ENCODE peak calls at places on chromosome 4, in six cellular contexts. Q is HepG2, Y is mammary epithelial cell, R is neural progenitor cell, O is endodermal cell, F is lower lobe of right lung. M is an unnamed sample.

GRCh38 chr4:16757080-16757521 is 141.3 kb downstream of the LDB2 start:
- DNase-seq in R (no peak), Q (no peak), Y (no peak), O (no peak), F (no peak), M (peak)

GRCh38 chr4:169485791-169486742 is 126.3 kb downstream of the NEK1 start:
- DNase-seq in R (peak), Q (peak), F (no peak), Y (peak), O (peak), M (peak)

GRCh38 chr4:35925806-35926205 is 318.5 kb downstream of the ARAP2 start:
- DNase-seq in O (no peak), Q (no peak), F (no peak), Y (no peak), R (no peak), M (no peak)

GRCh38 chr4:1427010-1427409 is 20.8 kb upstream of the NKX1-1 start:
- DNase-seq in Y (no peak), O (no peak), F (no peak), R (no peak), Q (no peak), M (no peak)

GRCh38 chr4:107945809-107946208 is 14.5 kb downstream of the CYP2U1 start:
- DNase-seq in F (no peak), O (no peak), R (no peak), Y (no peak), Q (no peak), M (no peak)

GRCh38 chr4:147351083-147351787 is 129.7 kb upstream of the EDNRA start:
- DNase-seq in Y (peak), O (no peak), F (no peak), R (no peak), Q (no peak), M (no peak)

GRCh38 chr4:138473339-138473738 is 231.2 kb upstream of the SLC7A11 start:
- DNase-seq in Y (no peak), O (no peak), R (no peak), F (no peak), Q (no peak), M (no peak)

GRCh38 chr4:140659935-140660710 is 91.4 kb upstream of the UCP1 start:
- DNase-seq in Y (peak), Q (no peak), R (no peak), O (no peak), F (no peak), M (no peak)

GRCh38 chr4:61994036-61994435 is 793.9 kb downstream of the ADGRL3 start:
- DNase-seq in F (no peak), Y (peak), R (no peak), Q (no peak), O (no peak), M (no peak)

GRCh38 chr4:43373201-43373600 is 480.7 kb downstream of the GRXCR1 start:
- DNase-seq in R (no peak), Y (no peak), F (no peak), Q (no peak), O (no peak), M (no peak)

GRCh38 chr4:179509489-179509888 is 2067.3 kb upstream of the AGA start:
- DNase-seq in F (no peak), Y (no peak), Q (no peak), R (no peak), O (no peak), M (no peak)

GRCh38 chr4:95742179-95742578 is 97.7 kb upstream of the PDHA2 start:
- DNase-seq in F (no peak), Q (no peak), R (no peak), O (no peak), Y (no peak), M (no peak)

GRCh38 chr4:112423591-112423990 is 92.4 kb downstream of the NEUROG2 start:
- DNase-seq in Q (no peak), R (no peak), F (no peak), Y (no peak), O (no peak), M (peak)

GRCh38 chr4:159298502-159298901 is 195.6 kb downstream of the RAPGEF2 start:
- DNase-seq in O (no peak), Y (peak), R (no peak), F (no peak), Q (no peak), M (peak)

GRCh38 chr4:173009129-173009823 is 159.3 kb upstream of the GALNT7 start:
- DNase-seq in R (no peak), Y (no peak), Q (no peak), O (no peak), F (no peak), M (no peak)

GRCh38 chr4:991451-992296 is 1.5 kb downstream of the SLC26A1 start:
- DNase-seq in Y (no peak), R (no peak), F (no peak), O (no peak), Q (no peak), M (no peak)

GRCh38 chr4:114595207-114595606 is 3.4 kb upstream of the UGT8 start:
- DNase-seq in O (no peak), Q (no peak), Y (no peak), F (no peak), R (no peak), M (no peak)

GRCh38 chr4:81838586-81838985 is 366.9 kb upstream of the RASGEF1B start:
- DNase-seq in F (no peak), Q (no peak), O (no peak), R (no peak), Y (no peak), M (no peak)

GRCh38 chr4:6029254-6029653 is 11.0 kb upstream of the C4orf50 start:
- DNase-seq in O (no peak), R (peak), Q (no peak), F (no peak), Y (no peak), M (no peak)

DNA sequence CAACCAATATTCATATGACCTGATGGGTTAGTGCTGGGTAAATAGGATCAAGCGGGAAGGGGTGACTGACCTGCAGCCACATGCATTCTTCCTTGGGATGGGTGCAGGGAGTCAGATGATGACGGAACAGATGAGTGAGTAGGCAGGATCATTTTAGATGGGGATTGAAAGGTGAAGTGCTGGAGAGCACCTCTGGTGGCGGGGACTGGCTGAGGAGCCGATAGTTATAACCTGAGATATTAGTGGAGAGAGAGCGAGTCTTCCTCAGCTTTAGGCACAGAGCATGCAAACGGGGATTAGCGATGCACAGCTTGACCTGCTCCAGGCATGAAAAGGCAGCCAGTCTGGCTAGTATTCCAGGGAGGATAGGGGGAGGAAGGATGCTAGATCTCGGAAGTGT is 99.1 kb downstream of the AFF1 start:
- DNase-seq in R (peak), Y (no peak), O (peak), Q (no peak), F (no peak), M (no peak)
- H3K4me3 ChIP-seq in R (peak), Y (no peak), O (peak), Q (no peak), F (no peak), M (no peak)

DNA sequence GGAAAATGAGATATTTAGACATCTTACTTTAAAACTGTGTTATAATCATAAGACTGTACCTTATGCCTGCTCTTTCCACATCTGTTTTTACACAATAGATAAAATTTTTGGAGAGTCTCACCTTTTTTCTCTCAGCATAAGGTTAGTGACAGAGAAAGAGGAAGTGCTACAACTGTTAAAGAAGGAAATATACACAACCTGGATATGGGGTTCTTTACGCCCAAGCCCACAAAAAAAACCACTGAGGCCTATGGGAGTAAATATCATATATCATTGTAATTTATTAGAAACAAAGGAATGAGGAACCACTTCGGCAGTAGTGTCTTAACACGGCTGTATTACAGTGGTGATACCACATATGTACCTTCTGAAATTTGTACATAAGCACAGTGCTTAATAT is 265.9 kb upstream of the GK2 start:
- DNase-seq in F (no peak), Y (no peak), R (no peak), O (no peak), Q (no peak), M (no peak)
- TF ChIP-seq CTCF in F (no peak), Y (no peak), R (no peak), O (no peak), Q (no peak), M (no peak)

DNA sequence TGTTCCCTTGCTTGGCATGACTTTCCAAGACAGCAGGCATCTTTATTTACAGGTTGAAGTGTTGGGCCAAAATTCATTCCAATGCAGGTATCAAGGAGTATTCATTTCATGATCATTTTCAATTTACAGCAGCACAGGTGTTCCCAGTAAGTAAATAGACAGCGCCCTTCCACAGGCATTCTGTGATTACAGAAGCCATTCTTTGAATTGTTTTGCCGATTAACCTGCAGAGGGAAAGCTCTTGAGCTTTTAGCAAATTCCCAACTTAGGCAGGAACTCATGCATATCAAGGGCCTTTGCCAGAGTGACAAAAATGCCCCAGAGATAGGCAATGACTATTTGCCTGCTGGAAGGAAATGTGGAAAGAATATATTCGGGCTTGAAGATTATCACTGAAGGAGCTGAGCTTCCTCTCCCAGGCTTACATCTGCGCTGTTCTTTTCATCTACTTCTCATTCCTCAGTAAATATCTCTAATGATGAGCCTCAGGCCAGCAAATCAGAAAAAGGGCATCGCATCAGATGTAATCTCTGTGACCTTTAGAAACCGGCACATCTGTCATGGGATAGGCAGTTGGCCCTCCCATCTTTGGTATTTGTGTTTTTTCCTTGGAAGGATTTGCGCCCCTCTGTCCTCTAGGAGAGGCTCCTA is 6.7 kb downstream of the TXK start:
- DNase-seq in Y (no peak), R (peak), O (peak), F (no peak), Q (no peak), M (peak)
- H3K4me3 ChIP-seq in Y (no peak), R (no peak), O (peak), F (peak), Q (no peak), M (no peak)

GRCh38 chr4:162497564-162498167 is 333.9 kb upstream of the FSTL5 start:
- DNase-seq in O (no peak), Y (peak), F (no peak), Q (peak), R (peak), M (peak)
- TF ChIP-seq CTCF in O (peak), Y (peak), F (peak), Q (peak), R (peak), M (peak)

DNA sequence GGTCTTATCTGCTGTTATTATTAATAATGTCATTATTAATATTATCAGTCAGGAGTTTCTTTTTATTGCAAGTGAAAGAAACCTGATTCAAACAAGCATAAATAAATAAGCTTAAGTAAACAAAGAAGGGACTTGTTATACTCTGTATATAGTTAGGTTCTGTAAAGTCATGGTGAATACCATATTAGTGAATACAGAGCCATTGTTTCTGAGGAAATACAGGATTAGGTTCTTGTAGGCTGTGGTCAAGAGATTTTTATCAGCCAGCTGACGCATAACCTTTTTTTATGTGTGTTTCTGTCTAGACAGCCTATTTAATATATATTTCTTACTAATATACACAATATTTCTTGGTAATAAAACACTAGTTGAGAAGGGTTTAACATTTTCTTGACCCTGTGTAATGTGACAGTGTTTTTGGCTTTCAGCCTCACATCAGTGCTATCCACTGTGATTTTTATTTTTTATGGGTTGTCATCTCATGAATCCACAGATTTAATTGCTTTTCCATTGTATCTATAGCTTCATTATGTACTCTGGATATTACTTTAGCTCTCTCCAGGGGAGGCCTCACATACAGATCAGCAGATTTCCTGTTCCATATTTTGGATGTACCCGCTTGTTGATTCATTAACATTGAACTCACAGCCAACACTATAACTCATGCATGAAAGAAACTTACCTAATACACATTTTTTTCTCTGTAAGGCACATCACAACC is 8.0 kb downstream of the HERC3 start:
- DNase-seq in F (no peak), Y (peak), O (no peak), Q (no peak), R (no peak), M (peak)
- H3K4me3 ChIP-seq in F (peak), Y (peak), O (no peak), Q (no peak), R (no peak), M (peak)

DNA sequence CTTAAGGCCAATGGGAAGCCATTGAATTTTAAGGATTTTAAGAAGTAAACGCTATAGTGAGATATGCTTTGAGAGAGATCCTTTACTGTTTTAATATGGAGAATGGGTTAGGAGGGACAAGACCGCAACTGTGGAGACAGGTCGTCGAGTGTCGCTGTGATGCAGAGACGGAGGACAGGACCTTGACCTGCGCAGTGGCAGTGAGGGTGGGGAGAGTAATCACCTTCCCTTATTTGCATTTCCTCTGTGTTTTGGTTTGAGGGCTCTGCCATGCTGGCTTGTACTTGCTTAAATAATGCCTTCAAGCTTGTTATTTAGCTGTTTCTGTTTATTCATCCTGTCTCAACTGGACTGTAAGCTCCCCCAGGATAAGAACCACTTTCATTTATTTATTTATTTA is 345.0 kb downstream of the FBXW7 start:
- DNase-seq in O (no peak), R (no peak), Q (no peak), F (no peak), Y (no peak), M (no peak)
- TF ChIP-seq CTCF in O (no peak), R (no peak), Q (no peak), F (no peak), Y (no peak), M (no peak)

GRCh38 chr4:110533940-110534339 is 58.0 kb downstream of the ENPEP start:
- DNase-seq in Y (peak), F (no peak), O (no peak), Q (peak), R (no peak), M (peak)
- H3K4me3 ChIP-seq in Y (no peak), F (no peak), O (no peak), Q (no peak), R (no peak), M (no peak)

GRCh38 chr4:52869656-52870055 is 7.5 kb downstream of the RASL11B start:
- DNase-seq in R (no peak), F (no peak), O (no peak), Q (no peak), Y (no peak), M (no peak)

GRCh38 chr4:52870225-52870624 is 8.1 kb downstream of the RASL11B start:
- DNase-seq in O (no peak), Y (no peak), Q (no peak), R (no peak), F (peak), M (no peak)

GRCh38 chr4:52866734-52867133 is 4.6 kb downstream of the RASL11B start:
- DNase-seq in F (no peak), O (no peak), Q (no peak), Y (no peak), R (no peak), M (no peak)

GRCh38 chr4:52869196-52869595 is 7.1 kb downstream of the RASL11B start:
- DNase-seq in F (no peak), Y (no peak), O (no peak), Q (no peak), R (no peak), M (peak)

GRCh38 chr4:52868138-52868537 is 6.0 kb downstream of the RASL11B start:
- DNase-seq in F (no peak), R (peak), O (peak), Y (no peak), Q (no peak), M (no peak)
- TF ChIP-seq CTCF in F (peak), R (no peak), O (peak), Y (no peak), Q (no peak), M (no peak)

GRCh38 chr4:38424171-38424871 is 239.7 kb upstream of the KLF3 start:
- DNase-seq in Q (peak), Y (no peak), F (no peak), R (peak), O (peak), M (no peak)
- H3K4me3 ChIP-seq in Q (peak), Y (no peak), F (no peak), R (peak), O (no peak), M (no peak)

DNA sequence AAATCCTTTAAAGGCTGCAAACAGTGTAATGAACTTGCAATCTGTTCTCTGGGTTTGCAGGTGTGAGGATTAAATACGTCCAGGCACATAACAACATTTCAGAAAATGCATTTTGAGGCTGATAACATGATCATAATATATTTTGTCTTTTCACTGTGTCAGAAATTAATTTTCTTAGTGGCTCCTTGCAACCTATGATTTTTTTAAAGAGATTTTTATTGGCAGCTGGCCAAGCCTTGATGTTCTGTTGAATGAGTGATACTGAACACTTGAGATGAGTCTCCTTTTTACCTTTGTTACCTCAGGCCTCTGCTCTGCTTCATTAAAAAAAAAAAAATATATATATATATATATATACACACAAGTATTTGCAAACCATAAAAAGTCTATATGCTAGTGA is 68.2 kb upstream of the TENM3 start:
- DNase-seq in Y (no peak), F (no peak), O (no peak), Q (no peak), R (no peak), M (no peak)
- TF ChIP-seq CTCF in Y (no peak), F (no peak), O (no peak), Q (no peak), R (no peak), M (no peak)

M was measured in fibroblast of the aortic adventitia.